ENCODE peak calls at places on chromosomes 1 and 21, in nine cellular contexts. U is psoas muscle, C is GM23338, V is A673, B is left ventricle myocardium inferior, A is astrocyte, I is thyroid gland, J is PC-3, L is tibial artery. X is an unnamed sample. For H3K4me1, the result is how much of the 10 kb centered on the place peaks cover.

GRCh38 chr1:209884665-209885117 is 53.3 kb upstream of the SYT14 start:
- DNase-seq in U (peak), I (peak), V (peak), A (peak), J (peak), B (no peak), L (peak), C (no peak), X (peak)

GRCh38 chr21:32978346-32979270 is 47.1 kb upstream of the OLIG2 start:
- DNase-seq in J (no peak), L (no peak), B (no peak), I (no peak), U (no peak), C (no peak), V (no peak), A (no peak), X (no peak)

GRCh38 chr1:16724718-16725438 is 15.4 kb upstream of the RNU1-4 start:
- DNase-seq in L (peak), J (peak), U (peak), B (no peak), A (no peak), C (peak), V (no peak), I (no peak), X (peak)

GRCh38 chr1:35577071-35577998 is 4.2 kb downstream of the TFAP2E start:
- DNase-seq in I (peak), A (no peak), C (peak), B (no peak), L (no peak), V (no peak), J (no peak), U (peak), X (no peak)

GRCh38 chr1:5938068-5938740 is 54.0 kb downstream of the NPHP4 start:
- DNase-seq in V (no peak), A (peak), C (no peak), B (no peak), J (no peak), I (no peak), U (no peak), L (peak), X (no peak)

GRCh38 chr1:41225495-41225894 is 16.6 kb downstream of the SCMH1 start:
- DNase-seq in V (no peak), B (no peak), C (no peak), J (no peak), I (no peak), A (no peak), U (no peak), L (no peak), X (no peak)

GRCh38 chr1:71231751-71232150 is 150.9 kb upstream of the ZRANB2 start:
- DNase-seq in B (no peak), I (no peak), C (no peak), V (no peak), J (no peak), A (no peak), U (no peak), L (no peak), X (no peak)

GRCh38 chr1:38029725-38030511 is 16.7 kb downstream of the POU3F1 start:
- DNase-seq in U (peak), L (no peak), I (no peak), C (peak), J (peak), B (peak), A (peak), V (peak), X (no peak)

GRCh38 chr1:152112101-152112884 is 3.0 kb downstream of the TCHH start:
- DNase-seq in I (no peak), B (no peak), A (peak), U (no peak), L (no peak), J (peak), V (peak), C (peak), X (no peak)

GRCh38 chr1:44810101-44810761 is 1.9 kb downstream of the BTBD19 start:
- DNase-seq in L (peak), C (no peak), A (no peak), U (peak), I (peak), V (peak), J (peak), B (peak), X (peak)

GRCh38 chr1:150186789-150187559 is 37.3 kb downstream of the PLEKHO1 start:
- DNase-seq in L (no peak), B (no peak), A (peak), U (no peak), I (no peak), V (peak), C (peak), J (peak), X (no peak)

GRCh38 chr1:11800756-11801433 is 4.9 kb downstream of the MTHFR start:
- DNase-seq in A (no peak), J (no peak), U (no peak), C (no peak), V (no peak), L (no peak), B (no peak), I (no peak), X (no peak)

GRCh38 chr1:226372885-226373284 is 35.0 kb downstream of the PARP1 start:
- DNase-seq in B (peak), V (no peak), L (no peak), I (no peak), A (no peak), U (peak), J (no peak), C (no peak), X (no peak)

GRCh38 chr1:36622741-36623648 is 140.3 kb upstream of the CSF3R start:
- DNase-seq in J (no peak), A (no peak), B (no peak), L (no peak), V (no peak), C (no peak), U (no peak), I (no peak), X (no peak)

GRCh38 chr1:96651517-96651916 is 70.1 kb upstream of the PTBP2 start:
- DNase-seq in L (no peak), J (no peak), I (no peak), B (no peak), A (no peak), C (peak), U (no peak), V (no peak), X (no peak)

GRCh38 chr21:21137986-21138385 is 139.8 kb downstream of the NCAM2 start:
- DNase-seq in A (peak), B (no peak), C (no peak), I (no peak), J (no peak), U (no peak), L (no peak), V (no peak), X (no peak)

GRCh38 chr21:41778974-41779600 is 12.2 kb upstream of the RIPK4 start:
- DNase-seq in L (no peak), V (peak), B (no peak), J (peak), U (no peak), I (no peak), A (no peak), C (peak), X (no peak)

GRCh38 chr1:160877221-160877620 is 7.8 kb downstream of the ITLN1 start:
- DNase-seq in J (no peak), B (no peak), L (no peak), V (peak), C (peak), A (no peak), I (no peak), U (no peak), X (no peak)

GRCh38 chr1:226064168-226064815 is 1.8 kb downstream of the H3-3A start:
- DNase-seq in J (peak), C (no peak), L (no peak), U (no peak), V (peak), B (no peak), I (no peak), A (no peak), X (no peak)

GRCh38 chr1:150973258-150973825 is 1.3 kb downstream of the CERS2 start:
- DNase-seq in B (peak), V (no peak), J (no peak), A (no peak), I (peak), C (no peak), U (no peak), L (no peak), X (no peak)

GRCh38 chr1:184801503-184801902 is 46.8 kb upstream of the EDEM3 start:
- DNase-seq in J (peak), V (no peak), U (peak), L (no peak), C (no peak), I (peak), A (peak), B (no peak), X (no peak)

GRCh38 chr1:203914292-203914691 is 52.9 kb downstream of the SNRPE start:
- DNase-seq in V (no peak), J (peak), L (no peak), I (no peak), B (no peak), A (no peak), C (no peak), U (no peak), X (no peak)

GRCh38 chr1:149888999-149889289 is 10.4 kb upstream of the BOLA1 start:
- DNase-seq in I (peak), A (no peak), L (peak), B (no peak), U (peak), J (peak), C (no peak), V (peak), X (no peak)

GRCh38 chr1:45004281-45004920 is 6.7 kb downstream of the HECTD3 start:
- DNase-seq in I (no peak), U (no peak), L (no peak), B (no peak), A (no peak), V (no peak), J (no peak), C (no peak), X (no peak)

GRCh38 chr1:94727846-94728715 is 92.1 kb upstream of the SLC44A3 start:
- DNase-seq in L (no peak), U (no peak), V (peak), A (peak), C (no peak), B (no peak), J (peak), I (no peak), X (no peak)

GRCh38 chr21:37458669-37459276 is 92.2 kb downstream of the DYRK1A start:
- DNase-seq in A (no peak), J (peak), V (no peak), C (peak), U (no peak), I (no peak), B (no peak), L (no peak), X (no peak)

GRCh38 chr1:119895102-119895501 is 1.2 kb downstream of the ADAM30 start:
- DNase-seq in C (no peak), V (no peak), U (no peak), I (no peak), L (no peak), J (peak), B (no peak), A (no peak), X (no peak)

GRCh38 chr1:160711528-160712311 is at the start of gene CD48:
- DNase-seq in B (no peak), C (no peak), L (no peak), I (no peak), V (no peak), A (no peak), U (no peak), J (no peak), X (no peak)

GRCh38 chr1:76690784-76691183 is 176.5 kb upstream of the ST6GALNAC5 start:
- DNase-seq in J (no peak), A (peak), L (no peak), U (no peak), V (no peak), C (no peak), I (no peak), B (no peak), X (no peak)

GRCh38 chr1:46084553-46085448 is 47.6 kb downstream of the PIK3R3 start:
- DNase-seq in A (peak), L (no peak), J (peak), C (no peak), U (no peak), V (no peak), I (no peak), B (no peak), X (no peak)

GRCh38 chr1:54200519-54200997 is 591 bp downstream of the MRPL37 start:
- DNase-seq in V (no peak), I (no peak), L (no peak), B (no peak), C (no peak), A (no peak), U (no peak), J (no peak), X (no peak)

GRCh38 chr1:35173516-35174224 is 19.3 kb downstream of the SFPQ start:
- DNase-seq in V (no peak), J (no peak), L (no peak), B (no peak), U (no peak), A (no peak), C (no peak), I (no peak), X (no peak)

DNA sequence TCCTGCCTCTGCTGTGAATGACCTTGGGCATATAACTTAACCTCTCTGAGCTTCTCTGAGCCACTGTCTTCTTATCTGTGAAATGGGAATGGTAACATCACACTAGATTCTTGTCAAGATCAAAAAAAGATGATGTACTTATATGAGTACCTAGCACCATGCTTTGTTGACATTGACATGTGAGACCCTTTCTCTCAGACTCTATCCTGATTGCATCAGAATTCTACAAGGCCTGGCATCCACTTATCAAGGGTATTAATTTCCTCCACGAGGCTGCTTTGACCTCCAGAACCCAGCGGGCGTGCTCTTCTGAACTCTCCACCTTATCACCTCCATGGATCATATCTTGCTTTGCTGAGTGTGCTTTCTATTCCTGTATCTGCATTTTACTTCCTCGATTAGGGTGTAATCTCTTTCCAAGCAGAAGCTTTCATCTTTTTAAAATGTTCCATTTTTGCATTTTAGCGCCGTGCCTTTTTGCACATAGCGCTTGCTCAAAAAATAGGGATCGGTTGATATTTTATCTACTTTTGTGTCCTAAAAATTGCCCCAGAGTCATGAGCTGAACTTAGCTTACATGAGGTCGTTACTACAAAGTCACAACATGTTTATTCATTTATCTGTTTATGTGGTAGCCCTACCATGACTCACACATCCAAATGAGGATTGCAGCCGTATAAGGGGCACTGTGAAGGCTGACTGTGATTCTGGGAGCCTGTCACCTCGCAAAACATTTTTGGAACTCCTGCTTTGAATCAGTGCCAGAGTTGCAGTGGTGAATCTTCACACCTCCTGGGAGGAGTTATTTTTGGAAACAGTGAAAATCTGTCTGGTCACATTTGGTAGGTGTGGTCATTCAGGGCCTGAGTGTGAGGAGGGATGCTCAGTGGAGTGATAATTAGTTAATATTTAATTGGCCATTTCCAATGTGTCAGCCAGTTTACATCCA is 63.2 kb downstream of the IER5 start:
- DNase-seq in J (no peak), U (no peak), V (no peak), A (peak), B (no peak), L (no peak), C (no peak), I (no peak), X (no peak)
- H3K27ac ChIP-seq in J (no peak), U (peak), V (no peak), A (no peak), B (peak), L (peak), C (no peak), I (no peak), X (peak)

GRCh38 chr1:113978863-113979702 is at the start of gene OLFML3:
- DNase-seq in J (peak), I (peak), C (peak), A (peak), V (peak), U (peak), L (peak), B (peak), X (peak)
- H3K4me1 ChIP-seq in J (under half), I (half or more), C (half or more), A (under half), V (half or more), U (under half), L (under half), B (half or more), X (under half)

DNA sequence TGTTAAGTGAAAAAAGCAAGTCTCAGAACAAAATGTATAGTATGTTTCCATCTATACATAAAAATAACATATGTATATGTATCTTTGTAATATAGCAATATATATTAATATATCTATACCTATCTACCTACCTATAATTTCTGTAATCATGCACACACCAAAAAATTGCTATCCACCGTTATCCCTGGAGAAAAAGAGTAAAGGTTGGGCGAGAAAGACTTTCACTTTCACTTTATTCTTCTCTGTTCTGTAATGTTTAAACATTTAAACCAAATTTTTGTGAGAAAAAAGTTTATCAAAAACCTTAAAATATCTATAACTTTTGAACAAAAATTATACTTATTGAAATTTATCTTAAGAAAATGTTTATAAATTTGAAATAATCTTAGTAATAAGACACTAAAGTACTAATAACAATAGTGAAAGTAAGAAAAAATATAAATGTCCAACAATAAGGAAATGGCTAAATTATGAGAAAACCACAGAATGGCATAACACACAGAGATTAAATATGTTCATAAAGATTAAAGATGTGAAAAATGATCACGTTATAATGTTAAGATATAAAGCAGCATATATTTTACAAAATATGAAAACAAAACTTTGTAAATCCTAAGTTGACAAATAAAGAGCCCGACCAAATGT is 74.0 kb upstream of the LRRC53 start:
- DNase-seq in I (no peak), L (no peak), C (no peak), B (no peak), U (no peak), A (no peak), V (no peak), J (no peak), X (no peak)
- H3K4me3 ChIP-seq in I (no peak), L (no peak), C (no peak), B (no peak), U (no peak), A (no peak), V (no peak), J (no peak), X (no peak)

DNA sequence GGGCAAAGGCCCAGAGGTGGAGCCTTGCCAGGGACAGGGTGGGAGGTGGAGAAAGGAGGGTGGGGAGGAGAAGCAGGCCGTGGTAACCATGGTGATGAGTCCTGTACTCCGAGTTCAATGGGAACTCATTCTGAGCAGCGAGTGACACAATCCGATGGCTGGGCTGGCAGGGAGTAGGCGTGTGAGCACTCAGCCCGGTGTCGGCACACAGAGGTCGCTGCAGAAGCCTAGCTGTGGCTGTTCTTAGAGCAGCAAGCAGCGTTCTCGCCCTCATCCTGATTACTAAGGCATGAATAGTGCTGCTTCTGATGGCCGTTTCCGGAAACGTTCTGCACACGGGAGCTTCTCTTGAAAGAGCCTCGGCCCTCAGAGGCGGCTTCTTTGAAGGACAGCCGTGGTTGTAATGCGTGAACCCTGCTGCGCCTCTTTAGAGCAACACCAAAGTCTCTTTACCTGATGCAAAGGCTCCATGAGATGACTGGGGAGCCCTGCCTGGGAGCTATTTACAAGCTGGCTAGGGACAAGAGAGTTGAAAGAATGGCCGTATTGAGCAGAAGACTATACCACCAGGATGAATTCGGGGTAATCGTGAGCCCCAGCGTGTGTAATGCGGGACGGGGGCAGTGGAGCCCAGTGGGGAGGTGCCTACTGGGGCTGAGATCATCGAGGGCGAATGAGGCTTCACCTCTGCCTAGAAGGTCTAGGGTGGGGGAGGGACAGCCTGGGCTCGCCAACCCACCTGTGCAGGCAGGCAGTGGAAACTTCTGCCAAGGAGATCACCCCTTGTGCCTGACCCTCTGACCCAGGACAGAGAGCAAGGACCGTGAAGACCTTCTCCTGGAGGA is 72.8 kb upstream of the PAX7 start:
- DNase-seq in A (no peak), I (peak), B (no peak), U (no peak), V (peak), L (no peak), C (peak), J (peak), X (peak)
- H3K27ac ChIP-seq in A (no peak), I (no peak), B (no peak), U (no peak), V (no peak), L (no peak), C (no peak), J (no peak), X (no peak)

GRCh38 chr21:46062471-46063211 is 35.3 kb upstream of the COL6A2 start:
- DNase-seq in U (no peak), J (no peak), L (no peak), I (no peak), C (no peak), B (no peak), V (no peak), A (no peak), X (no peak)

GRCh38 chr21:46061950-46062349 is 36.0 kb upstream of the COL6A2 start:
- DNase-seq in J (no peak), V (no peak), B (no peak), C (no peak), U (no peak), A (no peak), L (no peak), I (no peak), X (no peak)

GRCh38 chr21:46061063-46061462 is 36.8 kb upstream of the COL6A2 start:
- DNase-seq in C (no peak), A (no peak), I (no peak), B (no peak), V (no peak), L (peak), J (no peak), U (no peak), X (no peak)

GRCh38 chr21:46059195-46059594 is 38.7 kb upstream of the COL6A2 start:
- DNase-seq in A (no peak), J (no peak), I (no peak), C (no peak), U (no peak), V (no peak), L (peak), B (no peak), X (no peak)

DNA sequence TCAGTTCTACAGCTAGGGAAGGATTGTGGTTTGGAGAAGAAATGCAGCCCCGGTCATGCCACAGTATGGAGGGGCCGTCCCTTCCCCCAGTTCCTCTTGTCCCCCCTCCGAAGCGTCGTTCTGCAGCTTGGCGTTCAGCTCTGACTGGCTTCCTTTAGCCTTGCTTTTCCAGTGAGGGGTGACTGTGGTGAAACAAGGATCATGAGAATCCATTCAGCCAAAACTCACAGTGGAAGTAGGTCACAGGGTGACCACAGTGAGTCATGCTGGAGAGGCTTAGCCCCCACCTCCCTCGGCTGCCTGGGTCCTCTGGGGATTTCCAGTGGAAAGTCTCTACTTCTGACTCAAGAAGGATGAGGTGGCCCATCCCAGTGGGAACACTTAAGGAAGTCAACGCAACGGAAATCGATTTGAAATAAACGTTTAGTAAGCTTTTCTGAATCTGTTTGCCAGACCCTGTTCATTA is 37.3 kb upstream of the COL6A2 start:
- DNase-seq in J (peak), U (peak), B (peak), I (peak), V (peak), L (peak), C (no peak), A (peak), X (no peak)
- H3K4me1 ChIP-seq in J (under half), U (under half), B (under half), I (under half), V (under half), L (under half), C (under half), A (under half), X (under half)

X was measured in lung.